ENCODE peak calls at places on chromosome 11, in ten cellular contexts. S is stimulated activated CD4-positive, alpha-beta T cell treated with anti-CD3 and anti-CD28 coated beads, Interleukin-12 subunit alpha, Interleukin-12 subunit beta, amount 100 ng/mL, for 24 hours; V is fibroblast of the conjunctiva; D is cardiac muscle cell; X is AG10803; H is T-cell; E is left lung; L is CD4-positive, alpha-beta memory T cell; T is colonic mucosa; G is AG08395. J is an unnamed sample.

GRCh38 chr11:77055056-77055680 is 11.6 kb upstream of the CAPN5 start:
- DNase-seq in H (no peak), S (no peak), V (no peak), G (no peak), X (no peak), E (no peak), D (no peak), L (no peak), T (no peak), J (no peak)

GRCh38 chr11:69013009-69013951 is at the start of gene MRGPRF:
- DNase-seq in V (peak; percentile 89), T (peak; percentile 81), S (no peak), D (peak; percentile 74), G (peak; percentile 90), E (peak; percentile 82), L (peak; percentile 13), X (peak; percentile 91), H (no peak), J (peak; percentile 62)

GRCh38 chr11:126335463-126335760 is 20.1 kb upstream of the ST3GAL4 start:
- DNase-seq in H (no peak), L (no peak), T (no peak), V (no peak), S (no peak), E (no peak), D (no peak), G (no peak), X (no peak), J (no peak)

GRCh38 chr11:83694191-83694905 is 408.2 kb upstream of the CCDC90B start:
- DNase-seq in S (no peak), H (no peak), E (no peak), D (no peak), T (no peak), L (no peak), V (peak; percentile 17), X (no peak), G (no peak), J (no peak)

GRCh38 chr11:122731500-122731913 is 76.0 kb downstream of the UBASH3B start:
- DNase-seq in H (no peak), T (no peak), S (no peak), L (no peak), X (peak; percentile 71), E (no peak), V (no peak), D (peak; percentile 72), G (peak; percentile 69), J (no peak)

GRCh38 chr11:1784761-1785650 is 21.3 kb upstream of the CTSD start:
- DNase-seq in D (no peak), H (no peak), L (no peak), E (no peak), G (no peak), V (no peak), S (no peak), X (no peak), T (no peak), J (no peak)

GRCh38 chr11:121298770-121299169 is 6.2 kb downstream of the SC5D start:
- DNase-seq in X (no peak), G (no peak), E (no peak), S (no peak), V (no peak), L (no peak), D (no peak), H (no peak), T (no peak), J (no peak)

GRCh38 chr11:68454767-68455166 is 5.8 kb upstream of the PPP6R3 start:
- DNase-seq in V (no peak), D (no peak), H (no peak), X (no peak), L (no peak), T (no peak), S (no peak), G (no peak), E (no peak), J (no peak)

GRCh38 chr11:134477486-134477885 is 65.4 kb upstream of the B3GAT1 start:
- DNase-seq in L (no peak), V (no peak), G (no peak), D (no peak), X (no peak), T (no peak), H (no peak), S (no peak), E (no peak), J (no peak)

GRCh38 chr11:32527191-32527590 is 56.4 kb upstream of the EIF3M start:
- DNase-seq in E (no peak), D (peak; percentile 39), T (no peak), L (no peak), V (no peak), X (no peak), H (no peak), G (no peak), S (no peak), J (no peak)

GRCh38 chr11:59776210-59777066 is 21.3 kb downstream of the STX3 start:
- DNase-seq in T (peak; percentile 65), D (peak; percentile 38), V (no peak), X (no peak), S (no peak), G (no peak), E (no peak), L (no peak), H (no peak), J (no peak)

GRCh38 chr11:118877487-118878173 is 6.1 kb upstream of the CXCR5 start:
- DNase-seq in V (no peak), S (no peak), G (no peak), D (no peak), L (no peak), E (no peak), H (no peak), X (no peak), T (no peak), J (no peak)

GRCh38 chr11:13335319-13335718 is 57.7 kb downstream of the BMAL1 start:
- DNase-seq in D (peak; percentile 81), G (peak; percentile 73), H (peak; percentile 71), S (peak; percentile 29), E (no peak), T (peak; percentile 76), V (peak; percentile 65), X (peak; percentile 90), L (peak; percentile 70), J (no peak)

GRCh38 chr11:132171031-132171430 is 800.6 kb downstream of the NTM start:
- DNase-seq in G (no peak), D (no peak), E (no peak), S (no peak), V (no peak), H (no peak), X (no peak), T (no peak), L (no peak), J (no peak)

GRCh38 chr11:60756307-60757032 is at the start of gene MS4A15:
- DNase-seq in D (no peak), L (no peak), E (no peak), X (peak; percentile 3), H (no peak), T (no peak), G (no peak), V (no peak), S (no peak), J (no peak)

GRCh38 chr11:61955031-61955415 is 4.9 kb downstream of the BEST1 start:
- DNase-seq in X (peak; percentile 89), G (peak; percentile 84), T (peak; percentile 48), S (no peak), L (no peak), H (no peak), V (peak; percentile 80), E (peak; percentile 93), D (peak; percentile 93), J (no peak)